ENCODE peak calls at places on chromosomes 2 and 18, in eight cellular contexts. X is CD8-positive, alpha-beta T cell; B is K562; S is foreskin keratinocyte; L is right lobe of liver; N is IMR-90; V is GM23338; W is heart left ventricle. H is an unnamed sample.

GRCh38 chr2:85936421-85937068 is 47.8 kb upstream of the ST3GAL5 start:
- ATAC-seq in X (no peak), N (no peak), W (peak; percentile 34), V (peak; percentile 32), S (peak; percentile 23), L (peak; percentile 84), B (no peak), H (no peak)

GRCh38 chr18:45626330-45627203 is 11.3 kb downstream of the SLC14A2 start:
- ATAC-seq in X (no peak), V (peak; percentile 89), S (peak; percentile 93), W (no peak), L (no peak), N (peak; percentile 74), B (no peak), H (peak; percentile 60)

GRCh38 chr18:48562075-48562474 is 23.2 kb downstream of the CTIF start:
- ATAC-seq in S (no peak), W (no peak), N (no peak), B (no peak), L (no peak), X (no peak), V (no peak), H (no peak)

GRCh38 chr2:122433123-122433754 is 677.8 kb downstream of the TSN start:
- ATAC-seq in L (peak; percentile 99), N (no peak), S (no peak), B (no peak), W (no peak), X (no peak), V (no peak), H (no peak)

GRCh38 chr2:136645458-136645857 is 119.9 kb upstream of the THSD7B start:
- ATAC-seq in L (no peak), B (no peak), V (no peak), N (no peak), W (peak; percentile 61), S (no peak), X (no peak), H (no peak)

GRCh38 chr2:99864561-99865216 is 277.7 kb downstream of the AFF3 start:
- ATAC-seq in X (no peak), S (no peak), N (no peak), L (peak; percentile 94), V (no peak), B (no peak), W (no peak), H (peak; percentile 55)

GRCh38 chr18:37956020-37956419 is 390.4 kb upstream of the CELF4 start:
- ATAC-seq in N (no peak), W (no peak), X (no peak), L (no peak), B (no peak), V (no peak), S (no peak), H (no peak)

GRCh38 chr2:74021407-74021755 is 36.7 kb downstream of the TET3 start:
- ATAC-seq in S (no peak), B (no peak), N (no peak), L (no peak), X (no peak), W (no peak), V (no peak), H (no peak)

GRCh38 chr2:178285287-178285615 is 90.9 kb downstream of the OSBPL6 start:
- ATAC-seq in W (no peak), N (no peak), L (no peak), S (no peak), V (no peak), B (no peak), X (no peak), H (no peak)

GRCh38 chr2:12884713-12885282 is 168.1 kb downstream of the TRIB2 start:
- ATAC-seq in W (peak; percentile 51), V (no peak), B (no peak), X (no peak), S (peak; percentile 85), L (peak; percentile 62), N (peak; percentile 62), H (peak; percentile 73)

GRCh38 chr2:217964658-217965161 is 38.1 kb downstream of the TNS1 start:
- ATAC-seq in X (no peak), S (no peak), W (no peak), V (peak; percentile 82), L (peak; percentile 51), B (no peak), N (no peak), H (no peak)

GRCh38 chr2:186273953-186274352 is 212.1 kb upstream of the ZC3H15 start:
- ATAC-seq in B (no peak), X (no peak), L (no peak), W (no peak), N (no peak), V (no peak), S (no peak), H (no peak)

GRCh38 chr2:164620873-164621760 is at the start of gene GRB14:
- ATAC-seq in L (peak; percentile 73), N (no peak), W (peak; percentile 93), B (no peak), V (peak; percentile 84), X (no peak), S (peak; percentile 77), H (peak; percentile 56)

DNA sequence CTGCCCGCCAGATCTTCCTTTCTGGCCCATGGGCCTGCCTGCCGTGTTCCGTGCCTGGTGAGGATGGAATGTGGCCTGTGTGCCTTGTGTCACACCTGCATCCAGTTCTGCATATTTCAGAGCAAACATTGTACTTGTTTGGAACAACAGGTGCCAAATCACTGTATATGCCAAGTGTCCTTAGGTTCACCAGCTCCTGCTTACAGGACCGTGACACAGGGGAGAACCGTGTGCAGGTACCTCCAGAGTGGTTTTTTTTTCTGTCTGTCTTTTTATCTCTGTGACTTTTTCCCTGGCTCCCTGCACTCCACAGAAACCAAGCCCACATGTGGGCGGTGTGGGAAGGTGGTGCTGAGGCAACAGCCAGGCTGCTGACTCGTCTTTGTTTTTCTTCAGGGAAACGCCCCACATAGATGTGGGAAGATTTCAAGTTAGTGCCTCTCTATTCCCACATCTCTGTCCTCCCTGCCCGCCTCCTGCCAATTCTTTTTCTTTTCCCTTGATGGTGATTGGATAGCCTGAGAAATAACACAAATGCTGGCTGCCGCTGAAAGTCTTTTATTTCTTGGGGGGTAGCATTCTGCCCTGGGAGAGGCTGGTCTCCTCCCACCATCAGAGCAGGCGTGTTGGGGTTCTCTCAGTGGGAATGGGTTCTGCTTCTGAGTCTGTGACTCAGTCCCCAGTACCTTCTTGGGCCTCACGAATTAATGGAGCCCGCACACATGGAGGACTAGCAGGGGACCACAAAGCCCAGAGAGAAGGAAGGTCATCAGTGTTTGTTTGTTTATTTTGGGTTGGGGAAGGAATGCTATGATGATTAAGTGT is 21.3 kb downstream of the GRHL1 start:
- ATAC-seq in N (no peak), W (no peak), B (peak; percentile 62), S (no peak), X (no peak), V (peak; percentile 41), L (peak; percentile 38), H (peak; percentile 48)
- H3K27ac ChIP-seq in N (no peak overlapping the region), W (no peak overlapping the region), B (no peak overlapping the region), S (no peak overlapping the region), X (no peak overlapping the region), V (no peak overlapping the region), L (no peak overlapping the region), H (no peak overlapping the region)

GRCh38 chr2:224580248-224580647 is 4.9 kb downstream of the CUL3 start:
- ATAC-seq in N (no peak), X (no peak), W (no peak), B (no peak), L (no peak), S (no peak), V (no peak), H (no peak)
- H3K4me1 ChIP-seq in N (peaks cover 14% of the 10 kb centered on the region), X (peaks cover 77% of the 10 kb centered on the region), W (peaks cover 85% of the 10 kb centered on the region), B (no peaks in the 10 kb centered on the region), L (peaks cover 4% of the 10 kb centered on the region), S (peaks cover 20% of the 10 kb centered on the region), V (peaks cover 46% of the 10 kb centered on the region), H (peaks cover 81% of the 10 kb centered on the region)

DNA sequence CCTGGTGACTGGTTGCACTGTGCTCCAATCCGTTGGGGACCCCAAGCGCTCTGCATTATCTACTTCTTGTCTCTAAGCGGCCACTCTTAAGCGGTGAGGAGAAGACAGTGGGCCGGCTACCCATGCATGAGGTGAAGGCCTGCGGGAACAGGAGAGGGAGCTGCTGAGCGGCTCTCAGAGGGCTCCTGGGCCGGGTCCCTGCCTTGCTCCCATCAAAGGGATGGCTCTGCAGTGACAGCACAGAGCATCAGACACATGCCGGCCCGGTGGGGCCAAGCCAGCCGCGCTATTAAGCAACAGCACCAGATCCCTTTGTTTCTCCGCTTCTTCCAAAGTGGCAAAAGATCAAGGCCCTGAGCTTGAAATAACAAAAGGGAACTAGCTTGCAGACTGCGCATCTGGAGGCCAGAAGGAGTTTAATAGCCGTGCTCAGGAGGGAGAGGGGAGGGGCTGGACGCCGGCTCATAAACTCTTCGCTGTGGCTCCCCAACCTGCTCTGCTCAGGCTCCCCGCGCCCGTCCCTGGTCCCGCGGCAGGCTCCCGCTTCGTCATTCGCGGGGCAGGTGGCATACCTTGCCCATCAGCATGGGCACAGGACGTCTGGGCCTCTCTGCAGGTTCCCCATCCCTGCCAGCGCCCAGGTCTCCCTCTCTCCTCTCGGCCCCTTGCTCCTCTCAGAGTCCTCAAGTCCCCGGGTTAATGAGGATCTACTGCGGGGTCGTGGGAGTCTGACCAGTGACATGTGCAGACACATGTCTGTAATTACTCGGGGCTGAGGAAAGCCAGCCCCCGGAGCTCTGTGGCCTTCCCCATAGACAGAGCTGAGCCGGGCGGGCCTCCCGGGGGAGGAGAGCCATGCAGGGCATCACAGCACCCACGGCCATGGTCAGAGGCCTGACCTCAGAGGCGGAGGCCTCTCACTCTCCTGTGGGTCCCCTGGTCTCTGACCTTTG is 96.7 kb downstream of the ASB1 start:
- ATAC-seq in S (no peak), B (peak; percentile 65), X (no peak), L (no peak), V (peak; percentile 97), W (no peak), N (peak; percentile 10), H (peak; percentile 84)
- TF ChIP-seq CTCF in S (no peak), B (no peak), X (no peak), L (no peak), V (peak; percentile 61), W (no peak), N (no peak), H (no peak)

GRCh38 chr2:119169717-119170116 is 11.2 kb upstream of the C1QL2 start:
- ATAC-seq in L (no peak), X (no peak), B (no peak), N (no peak), W (no peak), S (no peak), V (peak; percentile 62), H (no peak)
- H3K27ac ChIP-seq in L (no peak overlapping the region), X (no peak overlapping the region), B (no peak overlapping the region), N (no peak overlapping the region), W (no peak overlapping the region), S (no peak overlapping the region), V (no peak overlapping the region), H (no peak overlapping the region)

GRCh38 chr2:25103287-25103871 is 61.5 kb downstream of the EFR3B start:
- ATAC-seq in N (peak; percentile 94), X (no peak), V (no peak), W (no peak), B (no peak), L (no peak), S (peak; percentile 83), H (no peak)
- H3K4me1 ChIP-seq in N (peaks cover 6% of the 10 kb centered on the region), X (no peaks in the 10 kb centered on the region), V (peaks cover 7% of the 10 kb centered on the region), W (peaks cover 15% of the 10 kb centered on the region), B (peaks cover 2% of the 10 kb centered on the region), L (no peaks in the 10 kb centered on the region), S (peaks cover 11% of the 10 kb centered on the region), H (no peaks in the 10 kb centered on the region)

GRCh38 chr18:55998071-55998522 is 410.1 kb upstream of the TCF4 start:
- ATAC-seq in B (no peak), W (peak; percentile 70), V (peak; percentile 94), X (no peak), L (peak; percentile 24), N (peak; percentile 82), S (peak; percentile 67), H (no peak)
- TF ChIP-seq CTCF in B (no peak), W (no peak), V (no peak), X (no peak), L (no peak), N (no peak), S (no peak), H (no peak)

GRCh38 chr2:224055101-224055500 is 16.0 kb upstream of the SERPINE2 start:
- ATAC-seq in V (no peak), X (no peak), L (no peak), W (no peak), B (no peak), N (no peak), S (peak; percentile 40), H (no peak)
- H3K27ac ChIP-seq in V (no peak overlapping the region), X (no peak overlapping the region), L (no peak overlapping the region), W (no peak overlapping the region), B (no peak overlapping the region), N (no peak overlapping the region), S (no peak overlapping the region), H (no peak overlapping the region)

H was measured in gastroesophageal sphincter.